ENCODE peak calls at places on chromosome 18, in seven cellular contexts. D is GM10248, S is HT-29, H is GM20000, X is LoVo, P is GM04504, O is HL-60. J is an unnamed sample.

GRCh38 chr18:80108739-80109675 is at the start of gene ADNP2:
- DNase-seq in D (peak; percentile 85), S (peak; percentile 94), H (peak; percentile 91), X (peak; percentile 83), P (peak; percentile 90), O (peak; percentile 93), J (peak; percentile 68)

GRCh38 chr18:75130591-75131274 is 78.2 kb downstream of the PTGR3 start:
- DNase-seq in D (no peak), S (no peak), H (no peak), X (no peak), P (no peak), O (no peak), J (no peak)

GRCh38 chr18:60372598-60372997 is at the start of gene MC4R:
- DNase-seq in D (no peak), S (no peak), H (no peak), X (no peak), P (peak; percentile 80), O (no peak), J (no peak)

GRCh38 chr18:303578-303977 is 35.7 kb upstream of the THOC1 start:
- DNase-seq in D (no peak), S (no peak), H (no peak), X (no peak), P (no peak), O (no peak), J (no peak)

GRCh38 chr18:11411021-11411420 is 198.4 kb upstream of the SLC35G4 start:
- DNase-seq in D (no peak), S (no peak), H (no peak), X (no peak), P (peak; percentile 62), O (no peak), J (no peak)

GRCh38 chr18:33152376-33152775 is 288.1 kb downstream of the CCDC178 start:
- DNase-seq in D (no peak), S (no peak), H (no peak), X (no peak), P (no peak), O (no peak), J (no peak)

GRCh38 chr18:48953096-48953706 is 2.4 kb upstream of the SMAD7 start:
- DNase-seq in D (no peak), S (no peak), H (no peak), X (no peak), P (no peak), O (no peak), J (no peak)

GRCh38 chr18:30163573-30163972 is 879.0 kb downstream of the DSC3 start:
- DNase-seq in D (no peak), S (no peak), H (no peak), X (no peak), P (no peak), O (no peak), J (no peak)

GRCh38 chr18:26002375-26002774 is 88.0 kb downstream of the SS18 start:
- DNase-seq in D (no peak), S (no peak), H (no peak), X (no peak), P (no peak), O (no peak), J (no peak)

GRCh38 chr18:43627833-43628370 is 350.6 kb upstream of the SYT4 start:
- DNase-seq in D (no peak), S (no peak), H (no peak), X (no peak), P (no peak), O (no peak), J (no peak)

GRCh38 chr18:63540131-63540530 is 2.0 kb upstream of the SERPINB12 start:
- DNase-seq in D (no peak), S (no peak), H (no peak), X (no peak), P (no peak), O (no peak), J (no peak)

GRCh38 chr18:74368901-74369705 is 53.5 kb downstream of the C18orf63 start:
- DNase-seq in D (no peak), S (peak; percentile 21), H (no peak), X (peak; percentile 73), P (no peak), O (no peak), J (no peak)

GRCh38 chr18:21393986-21394385 is 152.0 kb downstream of the GREB1L start:
- DNase-seq in D (no peak), S (no peak), H (no peak), X (no peak), P (no peak), O (no peak), J (no peak)

GRCh38 chr18:76923485-76924085 is 101.2 kb downstream of the ZNF236 start:
- DNase-seq in D (no peak), S (peak; percentile 38), H (no peak), X (peak; percentile 4), P (no peak), O (no peak), J (no peak)

GRCh38 chr18:60664736-60665135 is 292.2 kb upstream of the MC4R start:
- DNase-seq in D (no peak), S (no peak), H (no peak), X (no peak), P (no peak), O (no peak), J (no peak)

GRCh38 chr18:75391275-75392115 is 36.0 kb downstream of the SMIM21 start:
- DNase-seq in D (no peak), S (no peak), H (no peak), X (no peak), P (no peak), O (no peak), J (no peak)

GRCh38 chr18:79988925-79989361 is 580 bp upstream of the TXNL4A start:
- DNase-seq in D (peak; percentile 33), S (peak; percentile 36), H (no peak), X (peak; percentile 7), P (peak; percentile 26), O (peak; percentile 29), J (no peak)

GRCh38 chr18:78902795-78903435 is 76.7 kb upstream of the SALL3 start:
- DNase-seq in D (no peak), S (no peak), H (no peak), X (no peak), P (no peak), O (no peak), J (no peak)

GRCh38 chr18:61833387-61833786 is 59.4 kb downstream of the RNF152 start:
- DNase-seq in D (no peak), S (no peak), H (no peak), X (no peak), P (no peak), O (peak; percentile 36), J (no peak)

GRCh38 chr18:79868168-79868784 is 70.5 kb downstream of the KCNG2 start:
- DNase-seq in D (no peak), S (no peak), H (no peak), X (no peak), P (no peak), O (no peak), J (no peak)

GRCh38 chr18:43009666-43010065 is 105.8 kb downstream of the RIT2 start:
- DNase-seq in D (no peak), S (no peak), H (no peak), X (no peak), P (no peak), O (no peak), J (no peak)

GRCh38 chr18:38450876-38451275 is 885.3 kb upstream of the CELF4 start:
- DNase-seq in D (no peak), S (no peak), H (no peak), X (no peak), P (no peak), O (no peak), J (no peak)

GRCh38 chr18:77160515-77160914 is 27.9 kb upstream of the MBP start:
- DNase-seq in D (no peak), S (no peak), H (no peak), X (no peak), P (no peak), O (peak; percentile 62), J (no peak)

GRCh38 chr18:27843783-27844415 is 333.0 kb downstream of the CDH2 start:
- DNase-seq in D (no peak), S (no peak), H (no peak), X (peak; percentile 33), P (peak; percentile 35), O (no peak), J (no peak)

GRCh38 chr18:57088883-57089282 is 58.0 kb upstream of the BOD1L2 start:
- DNase-seq in D (no peak), S (peak; percentile 3), H (no peak), X (no peak), P (no peak), O (no peak), J (no peak)

GRCh38 chr18:2547477-2548087 is 23.7 kb downstream of the METTL4 start:
- DNase-seq in D (peak; percentile 23), S (peak; percentile 72), H (peak; percentile 25), X (peak; percentile 16), P (no peak), O (peak; percentile 32), J (no peak)

GRCh38 chr18:3513481-3513880 is 63.5 kb downstream of the TGIF1 start:
- DNase-seq in D (peak; percentile 69), S (no peak), H (peak; percentile 52), X (no peak), P (no peak), O (no peak), J (peak; percentile 30)

GRCh38 chr18:31680836-31681568 is 3.4 kb downstream of the B4GALT6 start:
- DNase-seq in D (peak; percentile 24), S (no peak), H (peak; percentile 46), X (peak; percentile 36), P (no peak), O (no peak), J (no peak)

GRCh38 chr18:48921305-48922202 is 29.2 kb downstream of the SMAD7 start:
- DNase-seq in D (no peak), S (no peak), H (no peak), X (no peak), P (no peak), O (no peak), J (no peak)

GRCh38 chr18:68454511-68455228 is 260.2 kb downstream of the TMX3 start:
- DNase-seq in D (no peak), S (no peak), H (no peak), X (no peak), P (peak; percentile 44), O (no peak), J (no peak)

GRCh38 chr18:55863876-55864275 is 275.9 kb upstream of the TCF4 start:
- DNase-seq in D (no peak), S (no peak), H (no peak), X (no peak), P (peak; percentile 90), O (no peak), J (no peak)

GRCh38 chr18:3074094-3074493 is 61.1 kb upstream of the LPIN2 start:
- DNase-seq in D (no peak), S (no peak), H (no peak), X (no peak), P (no peak), O (peak; percentile 70), J (no peak)

GRCh38 chr18:1663879-1664705 is 759.4 kb downstream of the ADCYAP1 start:
- DNase-seq in D (peak; percentile 3), S (peak; percentile 81), H (peak; percentile 9), X (peak; percentile 26), P (no peak), O (peak; percentile 76), J (peak; percentile 2)

GRCh38 chr18:10320848-10321247 is 133.6 kb upstream of the APCDD1 start:
- DNase-seq in D (no peak), S (no peak), H (no peak), X (no peak), P (peak; percentile 27), O (no peak), J (no peak)

GRCh38 chr18:46469186-46469915 is 187.7 kb downstream of the LOXHD1 start:
- DNase-seq in D (no peak), S (no peak), H (no peak), X (no peak), P (no peak), O (no peak), J (no peak)

GRCh38 chr18:67151366-67151765 is 365.2 kb downstream of the DSEL start:
- DNase-seq in D (no peak), S (no peak), H (no peak), X (no peak), P (no peak), O (no peak), J (no peak)

GRCh38 chr18:70072678-70073077 is 125.0 kb upstream of the CD226 start:
- DNase-seq in D (no peak), S (peak; percentile 10), H (no peak), X (no peak), P (no peak), O (no peak), J (no peak)

GRCh38 chr18:12868576-12868975 is 15.5 kb downstream of the PTPN2 start:
- DNase-seq in D (no peak), S (no peak), H (no peak), X (no peak), P (no peak), O (no peak), J (no peak)

J was measured in GM12891.